ENCODE peak calls at places on chromosomes 16 and 17, in four cellular contexts. One of them, this sample, is unnamed.

GRCh38 chr17:77717941-77718668 is 240.4 kb upstream of the TNRC6C start:
- DNase-seq in endothelial cell of umbilical vein: no peak
- DNase-seq in prostate gland: no peak
- DNase-seq in transverse colon: no peak
- DNase-seq in this sample: no peak

GRCh38 chr17:78645421-78646295 is 68.5 kb upstream of the DNAH17 start:
- DNase-seq in endothelial cell of umbilical vein: peak
- DNase-seq in prostate gland: no peak
- DNase-seq in transverse colon: peak
- DNase-seq in this sample: no peak

GRCh38 chr17:74738051-74738996 is 1.3 kb downstream of the RAB37 start:
- DNase-seq in endothelial cell of umbilical vein: no peak
- DNase-seq in prostate gland: no peak
- DNase-seq in transverse colon: peak
- DNase-seq in this sample: no peak

GRCh38 chr16:84806256-84806889 is 13.4 kb upstream of the CRISPLD2 start:
- DNase-seq in endothelial cell of umbilical vein: peak
- DNase-seq in prostate gland: no peak
- DNase-seq in transverse colon: no peak
- DNase-seq in this sample: no peak

GRCh38 chr16:81636298-81636960 is 142.7 kb upstream of the PLCG2 start:
- DNase-seq in endothelial cell of umbilical vein: no peak
- DNase-seq in prostate gland: no peak
- DNase-seq in transverse colon: no peak
- DNase-seq in this sample: no peak

GRCh38 chr16:6349725-6350124 is 982.9 kb upstream of the RBFOX1 start:
- DNase-seq in endothelial cell of umbilical vein: no peak
- DNase-seq in prostate gland: no peak
- DNase-seq in transverse colon: no peak
- DNase-seq in this sample: no peak

GRCh38 chr17:49624896-49625295 is 49.2 kb downstream of the NXPH3 start:
- DNase-seq in endothelial cell of umbilical vein: no peak
- DNase-seq in prostate gland: no peak
- DNase-seq in transverse colon: no peak
- DNase-seq in this sample: no peak

GRCh38 chr16:2046889-2047329 is 725 bp downstream of the NTHL1 start:
- DNase-seq in endothelial cell of umbilical vein: peak
- DNase-seq in prostate gland: no peak
- DNase-seq in transverse colon: no peak
- DNase-seq in this sample: no peak

GRCh38 chr17:694239-694638 is 20.4 kb downstream of the VPS53 start:
- DNase-seq in endothelial cell of umbilical vein: peak
- DNase-seq in prostate gland: no peak
- DNase-seq in transverse colon: no peak
- DNase-seq in this sample: no peak

GRCh38 chr17:17300624-17301568 is 2.3 kb upstream of the NT5M start:
- DNase-seq in endothelial cell of umbilical vein: peak
- DNase-seq in prostate gland: no peak
- DNase-seq in transverse colon: peak
- DNase-seq in this sample: no peak

GRCh38 chr16:48378836-48379235 is 6.4 kb downstream of the SIAH1 start:
- DNase-seq in endothelial cell of umbilical vein: no peak
- DNase-seq in prostate gland: no peak
- DNase-seq in transverse colon: no peak
- DNase-seq in this sample: no peak

GRCh38 chr17:64732336-64733006 is 70.4 kb upstream of the SMURF2 start:
- DNase-seq in endothelial cell of umbilical vein: peak
- DNase-seq in prostate gland: no peak
- DNase-seq in transverse colon: no peak
- DNase-seq in this sample: no peak

GRCh38 chr16:13441675-13442074 is 478.3 kb upstream of the ERCC4 start:
- DNase-seq in endothelial cell of umbilical vein: no peak
- DNase-seq in prostate gland: no peak
- DNase-seq in transverse colon: no peak
- DNase-seq in this sample: no peak

GRCh38 chr16:85248269-85248668 is 136.0 kb upstream of the CIBAR2 start:
- DNase-seq in endothelial cell of umbilical vein: no peak
- DNase-seq in prostate gland: no peak
- DNase-seq in transverse colon: no peak
- DNase-seq in this sample: no peak

GRCh38 chr17:75219815-75220214 is 14.3 kb downstream of the NUP85 start:
- DNase-seq in endothelial cell of umbilical vein: no peak
- DNase-seq in prostate gland: no peak
- DNase-seq in transverse colon: no peak
- DNase-seq in this sample: no peak

GRCh38 chr17:68195667-68196393 is 52.0 kb upstream of the AMZ2 start:
- DNase-seq in endothelial cell of umbilical vein: no peak
- DNase-seq in prostate gland: no peak
- DNase-seq in transverse colon: no peak
- DNase-seq in this sample: no peak

GRCh38 chr17:51372345-51373004 is 112.1 kb downstream of the UTP18 start:
- DNase-seq in endothelial cell of umbilical vein: peak
- DNase-seq in prostate gland: no peak
- DNase-seq in transverse colon: peak
- DNase-seq in this sample: no peak

GRCh38 chr16:87027056-87027616 is 290.1 kb downstream of the C16orf95 start:
- DNase-seq in endothelial cell of umbilical vein: no peak
- DNase-seq in prostate gland: no peak
- DNase-seq in transverse colon: no peak
- DNase-seq in this sample: no peak

DNA sequence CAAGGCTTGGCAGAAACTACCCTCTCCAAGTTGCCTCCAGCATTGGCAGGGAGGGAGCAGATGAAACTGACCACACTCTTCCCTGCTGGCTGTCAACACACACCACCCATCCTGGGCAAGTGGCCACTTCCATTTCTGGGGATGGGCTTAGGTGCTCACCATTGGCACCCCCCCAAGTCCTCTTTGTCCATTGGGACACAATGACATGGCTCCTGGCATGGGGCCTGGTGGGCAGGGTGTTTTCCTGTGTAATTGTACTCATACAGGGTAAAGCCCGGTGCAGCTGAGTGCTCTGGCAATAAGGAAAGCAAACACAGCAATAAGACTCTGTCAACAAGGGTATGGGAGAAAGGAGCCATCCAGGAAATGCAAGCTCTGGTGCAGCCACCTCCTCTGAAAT is 22.6 kb downstream of the SCNN1B start:
- DNase-seq in endothelial cell of umbilical vein: no peak
- DNase-seq in prostate gland: peak
- DNase-seq in transverse colon: peak
- DNase-seq in this sample: peak
- TF ChIP-seq POLR2AphosphoS5 in endothelial cell of umbilical vein: no peak
- TF ChIP-seq POLR2AphosphoS5 in prostate gland: peak
- TF ChIP-seq POLR2AphosphoS5 in transverse colon: peak
- TF ChIP-seq POLR2AphosphoS5 in this sample: peak

GRCh38 chr16:67897231-67897630 is 4.2 kb downstream of the PSKH1 start:
- DNase-seq in endothelial cell of umbilical vein: peak
- DNase-seq in prostate gland: no peak
- DNase-seq in transverse colon: no peak
- DNase-seq in this sample: no peak

GRCh38 chr16:67892899-67893790 is at the start of gene PSKH1:
- DNase-seq in endothelial cell of umbilical vein: peak
- DNase-seq in prostate gland: peak
- DNase-seq in transverse colon: peak
- DNase-seq in this sample: peak

GRCh38 chr16:67892375-67892774 is 679 bp upstream of the PSKH1 start:
- DNase-seq in endothelial cell of umbilical vein: no peak
- DNase-seq in prostate gland: no peak
- DNase-seq in transverse colon: no peak
- DNase-seq in this sample: no peak

GRCh38 chr16:67888311-67888710 is 3.6 kb downstream of the NRN1L start:
- DNase-seq in endothelial cell of umbilical vein: no peak
- DNase-seq in prostate gland: no peak
- DNase-seq in transverse colon: no peak
- DNase-seq in this sample: no peak

GRCh38 chr16:67893791-67894399 is 841 bp downstream of the PSKH1 start:
- DNase-seq in endothelial cell of umbilical vein: no peak
- DNase-seq in prostate gland: no peak
- DNase-seq in transverse colon: no peak
- DNase-seq in this sample: no peak
- TF ChIP-seq POLR2A in endothelial cell of umbilical vein: no peak
- TF ChIP-seq POLR2A in prostate gland: no peak
- TF ChIP-seq POLR2A in transverse colon: peak
- TF ChIP-seq POLR2A in this sample: no peak

GRCh38 chr16:3057181-3058166 is 8.0 kb upstream of the IL32 start:
- DNase-seq in endothelial cell of umbilical vein: no peak
- DNase-seq in prostate gland: no peak
- DNase-seq in transverse colon: no peak
- DNase-seq in this sample: no peak

GRCh38 chr16:3059041-3059722 is 6.3 kb upstream of the IL32 start:
- DNase-seq in endothelial cell of umbilical vein: peak
- DNase-seq in prostate gland: peak
- DNase-seq in transverse colon: peak
- DNase-seq in this sample: peak

GRCh38 chr16:3059723-3060242 is 5.7 kb upstream of the IL32 start:
- DNase-seq in endothelial cell of umbilical vein: no peak
- DNase-seq in prostate gland: no peak
- DNase-seq in transverse colon: no peak
- DNase-seq in this sample: no peak

GRCh38 chr16:3056336-3057180 is 8.9 kb upstream of the IL32 start:
- DNase-seq in endothelial cell of umbilical vein: no peak
- DNase-seq in prostate gland: no peak
- DNase-seq in transverse colon: no peak
- DNase-seq in this sample: no peak

GRCh38 chr16:3058173-3059030 is 7.0 kb upstream of the IL32 start:
- DNase-seq in endothelial cell of umbilical vein: no peak
- DNase-seq in prostate gland: peak
- DNase-seq in transverse colon: peak
- DNase-seq in this sample: peak
- TF ChIP-seq CTCF in endothelial cell of umbilical vein: no peak
- TF ChIP-seq CTCF in prostate gland: no peak
- TF ChIP-seq CTCF in transverse colon: no peak
- TF ChIP-seq CTCF in this sample: no peak

GRCh38 chr17:28488884-28489276 is 15.4 kb downstream of the SLC13A2 start:
- DNase-seq in endothelial cell of umbilical vein: no peak
- DNase-seq in prostate gland: no peak
- DNase-seq in transverse colon: no peak
- DNase-seq in this sample: no peak
- TF ChIP-seq POLR2AphosphoS5 in endothelial cell of umbilical vein: no peak
- TF ChIP-seq POLR2AphosphoS5 in prostate gland: no peak
- TF ChIP-seq POLR2AphosphoS5 in transverse colon: no peak
- TF ChIP-seq POLR2AphosphoS5 in this sample: no peak